ENCODE peak calls at places on chromosomes 1 and 21, in eight cellular contexts. One of them, this sample, is unnamed. For H3K4me1, the result is how much of the 10 kb centered on the place peaks cover.

GRCh38 chr1:18915341-18915740 is 13.0 kb upstream of the ALDH4A1 start:
- DNase-seq in endothelial cell of umbilical vein: no peak
- DNase-seq in tibial nerve: no peak
- DNase-seq in H1: no peak
- DNase-seq in transverse colon: no peak
- DNase-seq in right lobe of liver: no peak
- DNase-seq in uterus: no peak
- DNase-seq in IMR-90: no peak
- DNase-seq in this sample: no peak

GRCh38 chr1:168227620-168228019 is 1.8 kb downstream of the SFT2D2 start:
- DNase-seq in endothelial cell of umbilical vein: peak
- DNase-seq in tibial nerve: no peak
- DNase-seq in H1: no peak
- DNase-seq in transverse colon: no peak
- DNase-seq in right lobe of liver: no peak
- DNase-seq in uterus: no peak
- DNase-seq in IMR-90: no peak
- DNase-seq in this sample: no peak

GRCh38 chr1:109444376-109444775 is 18.1 kb upstream of the PSMA5 start:
- DNase-seq in endothelial cell of umbilical vein: no peak
- DNase-seq in tibial nerve: no peak
- DNase-seq in H1: no peak
- DNase-seq in transverse colon: no peak
- DNase-seq in right lobe of liver: no peak
- DNase-seq in uterus: no peak
- DNase-seq in IMR-90: peak
- DNase-seq in this sample: no peak

GRCh38 chr1:44505210-44505993 is 100.3 kb downstream of the RNF220 start:
- DNase-seq in endothelial cell of umbilical vein: no peak
- DNase-seq in tibial nerve: no peak
- DNase-seq in H1: no peak
- DNase-seq in transverse colon: no peak
- DNase-seq in right lobe of liver: no peak
- DNase-seq in uterus: no peak
- DNase-seq in IMR-90: no peak
- DNase-seq in this sample: no peak

GRCh38 chr1:243559575-243560172 is 290.4 kb downstream of the AKT3 start:
- DNase-seq in endothelial cell of umbilical vein: no peak
- DNase-seq in tibial nerve: no peak
- DNase-seq in H1: no peak
- DNase-seq in transverse colon: no peak
- DNase-seq in right lobe of liver: no peak
- DNase-seq in uterus: no peak
- DNase-seq in IMR-90: peak
- DNase-seq in this sample: no peak

GRCh38 chr1:208942394-208942793 is 641.1 kb upstream of the CAMK1G start:
- DNase-seq in endothelial cell of umbilical vein: peak
- DNase-seq in tibial nerve: no peak
- DNase-seq in H1: no peak
- DNase-seq in transverse colon: no peak
- DNase-seq in right lobe of liver: no peak
- DNase-seq in uterus: no peak
- DNase-seq in IMR-90: no peak
- DNase-seq in this sample: no peak

GRCh38 chr1:187605736-187606135 is 777.0 kb downstream of the PLA2G4A start:
- DNase-seq in endothelial cell of umbilical vein: no peak
- DNase-seq in tibial nerve: no peak
- DNase-seq in H1: no peak
- DNase-seq in transverse colon: no peak
- DNase-seq in right lobe of liver: no peak
- DNase-seq in uterus: no peak
- DNase-seq in IMR-90: no peak
- DNase-seq in this sample: no peak

GRCh38 chr21:45543710-45544448 is 1.6 kb upstream of the SLC19A1 start:
- DNase-seq in endothelial cell of umbilical vein: no peak
- DNase-seq in tibial nerve: no peak
- DNase-seq in H1: no peak
- DNase-seq in transverse colon: no peak
- DNase-seq in right lobe of liver: no peak
- DNase-seq in uterus: no peak
- DNase-seq in IMR-90: no peak
- DNase-seq in this sample: peak

GRCh38 chr1:110570307-110570706 is 35.9 kb downstream of the KCNA2 start:
- DNase-seq in endothelial cell of umbilical vein: no peak
- DNase-seq in tibial nerve: no peak
- DNase-seq in H1: no peak
- DNase-seq in transverse colon: no peak
- DNase-seq in right lobe of liver: no peak
- DNase-seq in uterus: no peak
- DNase-seq in IMR-90: no peak
- DNase-seq in this sample: no peak

GRCh38 chr1:93980320-93980744 is 71.1 kb upstream of the GCLM start:
- DNase-seq in endothelial cell of umbilical vein: peak
- DNase-seq in tibial nerve: no peak
- DNase-seq in H1: no peak
- DNase-seq in transverse colon: no peak
- DNase-seq in right lobe of liver: no peak
- DNase-seq in uterus: no peak
- DNase-seq in IMR-90: no peak
- DNase-seq in this sample: no peak

GRCh38 chr1:5391725-5392124 is 600.5 kb downstream of the NPHP4 start:
- DNase-seq in endothelial cell of umbilical vein: no peak
- DNase-seq in tibial nerve: no peak
- DNase-seq in H1: no peak
- DNase-seq in transverse colon: no peak
- DNase-seq in right lobe of liver: no peak
- DNase-seq in uterus: no peak
- DNase-seq in IMR-90: no peak
- DNase-seq in this sample: no peak

GRCh38 chr21:20774737-20775136 is 223.5 kb upstream of the NCAM2 start:
- DNase-seq in endothelial cell of umbilical vein: no peak
- DNase-seq in tibial nerve: no peak
- DNase-seq in H1: no peak
- DNase-seq in transverse colon: no peak
- DNase-seq in right lobe of liver: no peak
- DNase-seq in uterus: no peak
- DNase-seq in IMR-90: no peak
- DNase-seq in this sample: no peak

GRCh38 chr1:233025156-233025555 is 74.7 kb downstream of the NTPCR start:
- DNase-seq in endothelial cell of umbilical vein: peak
- DNase-seq in tibial nerve: no peak
- DNase-seq in H1: peak
- DNase-seq in transverse colon: peak
- DNase-seq in right lobe of liver: peak
- DNase-seq in uterus: no peak
- DNase-seq in IMR-90: peak
- DNase-seq in this sample: peak

GRCh38 chr1:58785424-58786058 is 1.7 kb upstream of the JUN start:
- DNase-seq in endothelial cell of umbilical vein: no peak
- DNase-seq in tibial nerve: no peak
- DNase-seq in H1: no peak
- DNase-seq in transverse colon: peak
- DNase-seq in right lobe of liver: peak
- DNase-seq in uterus: peak
- DNase-seq in IMR-90: peak
- DNase-seq in this sample: peak

GRCh38 chr1:161486806-161487482 is 18.3 kb upstream of the FCGR2A start:
- DNase-seq in endothelial cell of umbilical vein: peak
- DNase-seq in tibial nerve: no peak
- DNase-seq in H1: no peak
- DNase-seq in transverse colon: peak
- DNase-seq in right lobe of liver: no peak
- DNase-seq in uterus: peak
- DNase-seq in IMR-90: peak
- DNase-seq in this sample: no peak

GRCh38 chr1:176211395-176212165 is 4.5 kb upstream of the COP1 start:
- DNase-seq in endothelial cell of umbilical vein: no peak
- DNase-seq in tibial nerve: no peak
- DNase-seq in H1: no peak
- DNase-seq in transverse colon: no peak
- DNase-seq in right lobe of liver: no peak
- DNase-seq in uterus: no peak
- DNase-seq in IMR-90: no peak
- DNase-seq in this sample: no peak

GRCh38 chr1:158100498-158100897 is 80.2 kb upstream of the CD1D start:
- DNase-seq in endothelial cell of umbilical vein: no peak
- DNase-seq in tibial nerve: no peak
- DNase-seq in H1: no peak
- DNase-seq in transverse colon: no peak
- DNase-seq in right lobe of liver: no peak
- DNase-seq in uterus: no peak
- DNase-seq in IMR-90: no peak
- DNase-seq in this sample: no peak
- H3K4me1 ChIP-seq in endothelial cell of umbilical vein: under half
- H3K4me1 ChIP-seq in tibial nerve: under half
- H3K4me1 ChIP-seq in H1: under half
- H3K4me1 ChIP-seq in transverse colon: under half
- H3K4me1 ChIP-seq in right lobe of liver: under half
- H3K4me1 ChIP-seq in uterus: under half
- H3K4me1 ChIP-seq in IMR-90: under half
- H3K4me1 ChIP-seq in this sample: under half

DNA sequence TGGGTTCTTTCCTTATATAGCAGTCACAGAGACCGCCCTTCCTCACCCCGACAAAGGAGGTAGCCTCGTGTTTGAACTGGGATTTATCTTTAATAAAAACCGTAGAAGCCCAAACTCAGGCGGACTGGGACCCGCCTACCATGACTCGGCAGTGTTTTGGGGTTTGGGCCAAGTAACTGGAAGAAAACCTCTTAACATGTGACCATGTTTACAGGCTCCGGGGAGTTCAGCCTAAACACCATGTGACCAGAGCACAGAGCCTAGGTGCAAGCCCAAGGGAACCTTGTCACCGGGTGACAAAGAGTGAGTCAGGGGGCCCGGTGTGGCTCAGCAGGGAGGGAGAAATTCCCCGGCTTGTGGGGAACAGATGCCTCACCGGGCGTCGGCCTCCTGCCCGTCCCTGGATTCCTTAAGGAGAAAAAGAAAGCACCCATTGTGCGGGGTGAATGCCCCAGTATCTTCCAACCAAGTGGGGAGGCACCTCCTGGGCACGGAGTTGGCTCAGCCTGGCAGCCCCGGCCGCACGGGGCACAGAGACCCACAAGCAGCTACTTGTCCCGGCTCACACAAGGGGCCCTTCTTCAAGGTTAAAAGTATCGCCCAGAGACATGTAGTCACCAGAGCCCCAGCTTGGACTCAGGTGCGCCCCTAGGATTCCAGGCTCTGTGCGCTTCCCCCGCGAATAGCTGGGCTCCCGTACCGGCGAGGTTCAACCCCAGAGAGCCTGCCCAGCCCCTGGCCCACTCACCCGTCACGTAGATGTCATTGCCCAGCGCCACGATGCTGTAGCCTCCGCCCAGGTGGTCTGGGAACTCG is 1.4 kb downstream of the KLHL21 start:
- DNase-seq in endothelial cell of umbilical vein: peak
- DNase-seq in tibial nerve: peak
- DNase-seq in H1: no peak
- DNase-seq in transverse colon: peak
- DNase-seq in right lobe of liver: peak
- DNase-seq in uterus: peak
- DNase-seq in IMR-90: peak
- DNase-seq in this sample: peak
- TF ChIP-seq POLR2A in endothelial cell of umbilical vein: peak
- TF ChIP-seq POLR2A in tibial nerve: peak
- TF ChIP-seq POLR2A in H1: no peak
- TF ChIP-seq POLR2A in transverse colon: peak
- TF ChIP-seq POLR2A in right lobe of liver: peak
- TF ChIP-seq POLR2A in uterus: peak
- TF ChIP-seq POLR2A in IMR-90: peak
- TF ChIP-seq POLR2A in this sample: peak

DNA sequence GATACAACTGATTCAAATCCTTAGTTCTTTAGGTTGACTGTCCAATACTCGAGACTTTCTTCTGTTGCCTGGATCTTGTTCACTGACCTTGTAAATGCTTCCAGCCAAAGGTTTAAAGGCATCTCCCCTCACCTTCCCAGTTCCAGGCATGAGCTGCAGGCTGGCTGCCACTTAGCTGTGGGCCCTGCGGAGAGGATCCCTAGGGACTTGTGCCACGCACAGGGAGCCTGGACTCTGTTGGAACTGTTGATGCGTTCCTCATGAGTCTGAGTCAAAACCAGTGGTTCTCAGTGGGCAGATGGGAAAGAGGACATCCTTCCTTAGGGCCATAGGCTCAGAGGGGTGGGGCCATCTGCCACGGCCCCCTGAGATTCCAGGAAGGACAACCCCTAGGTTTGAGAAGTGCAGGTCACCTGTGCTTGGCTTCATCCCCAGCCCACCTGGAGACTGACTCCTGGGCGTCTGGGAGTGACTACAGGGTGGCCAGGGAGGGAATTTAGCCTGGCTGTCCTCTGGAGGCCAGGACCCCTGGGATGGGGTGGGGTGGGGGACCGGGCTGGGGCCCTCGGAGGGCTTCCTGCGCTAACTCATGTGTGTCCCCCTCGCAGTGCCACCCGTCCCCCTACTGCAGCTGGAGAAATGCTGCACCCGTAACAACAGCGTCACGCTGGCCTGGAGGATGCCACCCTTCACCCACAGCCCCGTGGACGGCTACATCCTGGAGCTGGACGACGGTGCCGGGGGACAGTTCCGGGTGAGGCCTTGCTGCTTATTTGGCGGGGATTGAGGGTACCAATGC is 37.6 kb upstream of the GNPAT start:
- DNase-seq in endothelial cell of umbilical vein: no peak
- DNase-seq in tibial nerve: no peak
- DNase-seq in H1: no peak
- DNase-seq in transverse colon: no peak
- DNase-seq in right lobe of liver: no peak
- DNase-seq in uterus: no peak
- DNase-seq in IMR-90: no peak
- DNase-seq in this sample: no peak
- H3K4me1 ChIP-seq in endothelial cell of umbilical vein: under half
- H3K4me1 ChIP-seq in tibial nerve: under half
- H3K4me1 ChIP-seq in H1: under half
- H3K4me1 ChIP-seq in transverse colon: under half
- H3K4me1 ChIP-seq in right lobe of liver: under half
- H3K4me1 ChIP-seq in uterus: under half
- H3K4me1 ChIP-seq in IMR-90: under half
- H3K4me1 ChIP-seq in this sample: under half

GRCh38 chr1:34781071-34781843 is at the start of gene GJB3:
- DNase-seq in endothelial cell of umbilical vein: no peak
- DNase-seq in tibial nerve: no peak
- DNase-seq in H1: no peak
- DNase-seq in transverse colon: peak
- DNase-seq in right lobe of liver: no peak
- DNase-seq in uterus: no peak
- DNase-seq in IMR-90: no peak
- DNase-seq in this sample: no peak

GRCh38 chr1:34780528-34780927 is 486 bp upstream of the GJB3 start:
- DNase-seq in endothelial cell of umbilical vein: no peak
- DNase-seq in tibial nerve: no peak
- DNase-seq in H1: no peak
- DNase-seq in transverse colon: no peak
- DNase-seq in right lobe of liver: no peak
- DNase-seq in uterus: no peak
- DNase-seq in IMR-90: no peak
- DNase-seq in this sample: no peak

GRCh38 chr1:34779526-34779925 is 1.5 kb upstream of the GJB3 start:
- DNase-seq in endothelial cell of umbilical vein: no peak
- DNase-seq in tibial nerve: no peak
- DNase-seq in H1: no peak
- DNase-seq in transverse colon: no peak
- DNase-seq in right lobe of liver: no peak
- DNase-seq in uterus: no peak
- DNase-seq in IMR-90: no peak
- DNase-seq in this sample: no peak

GRCh38 chr1:34779962-34780361 is 1.1 kb upstream of the GJB3 start:
- DNase-seq in endothelial cell of umbilical vein: no peak
- DNase-seq in tibial nerve: no peak
- DNase-seq in H1: no peak
- DNase-seq in transverse colon: no peak
- DNase-seq in right lobe of liver: no peak
- DNase-seq in uterus: no peak
- DNase-seq in IMR-90: no peak
- DNase-seq in this sample: no peak

GRCh38 chr1:34781844-34782391 is 904 bp downstream of the GJB3 start:
- DNase-seq in endothelial cell of umbilical vein: no peak
- DNase-seq in tibial nerve: no peak
- DNase-seq in H1: no peak
- DNase-seq in transverse colon: peak
- DNase-seq in right lobe of liver: no peak
- DNase-seq in uterus: no peak
- DNase-seq in IMR-90: no peak
- DNase-seq in this sample: no peak
- TF ChIP-seq POLR2A in endothelial cell of umbilical vein: no peak
- TF ChIP-seq POLR2A in tibial nerve: no peak
- TF ChIP-seq POLR2A in H1: no peak
- TF ChIP-seq POLR2A in transverse colon: peak
- TF ChIP-seq POLR2A in right lobe of liver: no peak
- TF ChIP-seq POLR2A in uterus: no peak
- TF ChIP-seq POLR2A in IMR-90: no peak
- TF ChIP-seq POLR2A in this sample: no peak